ENCODE peak calls at places on chromosomes 1 and 21, in ten cellular contexts. G is GM23338, F is testis, L is breast epithelium, S is esophagus muscularis mucosa, N is fibroblast of lung, Z is mesendoderm, A is AG04450, I is WERI-Rb-1, U is upper lobe of right lung. C is an unnamed sample.

GRCh38 chr1:18110598-18110939 is 3.0 kb downstream of the IGSF21 start:
- DNase-seq in G (peak), F (no peak), L (no peak), S (no peak), N (no peak), Z (no peak), A (no peak), I (no peak), U (no peak), C (no peak)

GRCh38 chr1:119367332-119368124 is 1.1 kb upstream of the HAO2 start:
- DNase-seq in G (peak), F (no peak), L (no peak), S (no peak), N (peak), Z (peak), A (peak), I (no peak), U (no peak), C (no peak)

GRCh38 chr1:223363057-223363855 is 720 bp downstream of the SUSD4 start:
- DNase-seq in G (peak), F (peak), L (no peak), S (no peak), N (peak), Z (peak), A (no peak), I (peak), U (peak), C (peak)

GRCh38 chr1:175168782-175169181 is 23.8 kb downstream of the KIAA0040 start:
- DNase-seq in G (no peak), F (no peak), L (no peak), S (no peak), N (no peak), Z (no peak), A (no peak), I (no peak), U (no peak), C (no peak)

GRCh38 chr21:42356036-42356435 is 5.2 kb upstream of the TFF2 start:
- DNase-seq in G (no peak), F (no peak), L (no peak), S (no peak), N (no peak), Z (no peak), A (no peak), I (no peak), U (no peak), C (no peak)

GRCh38 chr1:168135116-168135981 is 1.4 kb downstream of the GPR161 start:
- DNase-seq in G (peak), F (no peak), L (no peak), S (peak), N (peak), Z (peak), A (no peak), I (no peak), U (no peak), C (no peak)

GRCh38 chr1:212738330-212738729 is 38.7 kb upstream of the BATF3 start:
- DNase-seq in G (no peak), F (no peak), L (no peak), S (no peak), N (peak), Z (no peak), A (no peak), I (no peak), U (no peak), C (no peak)

GRCh38 chr1:229857585-229857984 is 209.5 kb upstream of the GALNT2 start:
- DNase-seq in G (no peak), F (no peak), L (no peak), S (no peak), N (peak), Z (no peak), A (no peak), I (no peak), U (no peak), C (no peak)

GRCh38 chr1:196659471-196659870 is 7.6 kb downstream of the CFH start:
- DNase-seq in G (no peak), F (no peak), L (no peak), S (no peak), N (no peak), Z (peak), A (no peak), I (no peak), U (no peak), C (no peak)

GRCh38 chr1:228095938-228096337 is 7.2 kb downstream of the C1orf35 start:
- DNase-seq in G (no peak), F (no peak), L (no peak), S (no peak), N (no peak), Z (no peak), A (no peak), I (no peak), U (no peak), C (no peak)

GRCh38 chr1:17128361-17128760 is 9.1 kb upstream of the PADI2 start:
- DNase-seq in G (peak), F (no peak), L (no peak), S (no peak), N (peak), Z (peak), A (peak), I (no peak), U (no peak), C (no peak)

GRCh38 chr1:83676106-83676505 is 322.8 kb downstream of the TTLL7 start:
- DNase-seq in G (no peak), F (no peak), L (no peak), S (no peak), N (no peak), Z (no peak), A (no peak), I (no peak), U (no peak), C (no peak)

GRCh38 chr21:42509239-42509638 is 4.4 kb upstream of the SLC37A1 start:
- DNase-seq in G (no peak), F (no peak), L (no peak), S (no peak), N (peak), Z (no peak), A (no peak), I (no peak), U (no peak), C (no peak)

GRCh38 chr1:3251810-3252429 is 182.9 kb downstream of the PRDM16 start:
- DNase-seq in G (no peak), F (no peak), L (no peak), S (no peak), N (no peak), Z (no peak), A (no peak), I (peak), U (no peak), C (no peak)

GRCh38 chr21:26148071-26148470 is 22.5 kb downstream of the APP start:
- DNase-seq in G (peak), F (no peak), L (no peak), S (no peak), N (no peak), Z (peak), A (no peak), I (no peak), U (no peak), C (no peak)

GRCh38 chr1:47725732-47726495 is 271.3 kb downstream of the TRABD2B start:
- DNase-seq in G (peak), F (peak), L (peak), S (no peak), N (peak), Z (peak), A (peak), I (peak), U (peak), C (peak)

DNA sequence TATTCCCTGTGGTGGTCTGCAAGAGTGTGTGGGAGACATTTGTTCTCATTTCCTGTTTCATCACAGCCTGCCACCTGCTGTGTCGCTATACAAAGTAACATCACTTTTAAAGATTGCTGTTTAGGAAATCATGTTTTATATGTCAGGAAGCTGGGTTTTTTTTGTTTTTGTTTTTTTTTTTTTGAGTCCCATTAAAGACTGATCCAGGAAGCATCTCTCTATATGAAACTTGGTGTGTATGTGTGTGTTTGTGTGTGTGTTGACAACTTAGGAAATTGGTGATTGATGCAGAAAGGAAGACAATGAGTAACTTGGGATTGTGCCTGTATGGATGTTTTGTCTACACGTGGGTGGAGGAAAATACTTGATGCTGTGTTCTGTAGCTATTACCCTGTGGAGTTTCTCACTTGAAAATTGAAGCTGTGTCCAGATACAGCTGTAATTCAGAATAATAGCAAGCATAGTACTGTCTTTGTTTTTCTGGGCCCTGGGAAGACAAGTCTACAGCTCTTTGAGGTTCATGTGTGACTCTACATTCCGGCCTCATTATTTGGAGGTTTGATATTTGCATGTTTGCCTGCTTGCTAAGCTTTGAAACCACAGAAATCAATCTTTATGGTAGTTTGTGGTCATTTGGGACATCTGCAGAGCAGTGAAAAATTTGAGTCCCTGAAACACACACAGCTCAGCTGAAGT is 47.9 kb downstream of the LAMC1 start:
- DNase-seq in G (peak), F (no peak), L (no peak), S (no peak), N (peak), Z (peak), A (peak), I (no peak), U (no peak), C (no peak)
- H3K27ac ChIP-seq in G (no peak), F (no peak), L (peak), S (peak), N (no peak), Z (no peak), A (no peak), I (no peak), U (no peak), C (no peak)

DNA sequence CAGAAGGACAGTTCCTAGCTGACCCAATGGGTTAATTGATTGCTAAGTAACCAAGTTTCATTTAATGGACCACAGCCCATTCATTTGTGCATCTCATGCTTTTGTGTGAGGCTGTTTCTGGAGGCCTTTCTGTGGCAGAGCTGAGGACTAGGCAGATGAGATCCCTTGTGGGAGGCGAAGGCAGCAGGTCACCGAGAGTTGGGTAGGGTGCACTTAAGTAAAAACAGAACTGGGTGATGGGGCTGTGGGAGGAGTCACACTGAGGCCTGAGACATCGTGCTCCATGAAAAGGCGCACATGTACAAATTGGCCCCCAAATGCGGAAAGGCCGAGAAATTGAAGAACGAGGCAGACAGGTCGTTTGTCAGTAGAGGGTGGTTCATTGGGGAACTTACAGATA is 60.9 kb downstream of the S100B start:
- DNase-seq in G (no peak), F (no peak), L (no peak), S (no peak), N (no peak), Z (no peak), A (no peak), I (no peak), U (no peak), C (no peak)
- H3K27ac ChIP-seq in G (no peak), F (no peak), L (no peak), S (no peak), N (no peak), Z (no peak), A (no peak), I (no peak), U (no peak), C (no peak)

GRCh38 chr1:233140519-233140918 is 155.0 kb downstream of the PCNX2 start:
- DNase-seq in G (no peak), F (no peak), L (no peak), S (no peak), N (no peak), Z (no peak), A (no peak), I (no peak), U (no peak), C (no peak)

GRCh38 chr1:233138794-233139544 is 156.6 kb downstream of the PCNX2 start:
- DNase-seq in G (no peak), F (no peak), L (no peak), S (no peak), N (peak), Z (no peak), A (no peak), I (no peak), U (no peak), C (no peak)

GRCh38 chr1:233144434-233144833 is 151.1 kb downstream of the PCNX2 start:
- DNase-seq in G (no peak), F (no peak), L (no peak), S (no peak), N (no peak), Z (no peak), A (no peak), I (no peak), U (no peak), C (no peak)

GRCh38 chr1:233143266-233143665 is 152.3 kb downstream of the PCNX2 start:
- DNase-seq in G (no peak), F (no peak), L (no peak), S (no peak), N (no peak), Z (peak), A (no peak), I (no peak), U (no peak), C (no peak)

GRCh38 chr1:233140974-233141373 is 154.6 kb downstream of the PCNX2 start:
- DNase-seq in G (no peak), F (no peak), L (no peak), S (no peak), N (no peak), Z (no peak), A (no peak), I (no peak), U (no peak), C (no peak)
- H3K27ac ChIP-seq in G (no peak), F (no peak), L (no peak), S (no peak), N (no peak), Z (no peak), A (no peak), I (no peak), U (no peak), C (no peak)

GRCh38 chr1:202228484-202229122 is 35.0 kb downstream of the LGR6 start:
- DNase-seq in G (no peak), F (no peak), L (no peak), S (no peak), N (no peak), Z (no peak), A (no peak), I (no peak), U (no peak), C (no peak)
- H3K27ac ChIP-seq in G (no peak), F (no peak), L (peak), S (no peak), N (no peak), Z (no peak), A (no peak), I (peak), U (no peak), C (no peak)

GRCh38 chr1:33220701-33221384 is 35.4 kb upstream of the ZNF362 start:
- DNase-seq in G (peak), F (no peak), L (no peak), S (peak), N (peak), Z (peak), A (no peak), I (peak), U (peak), C (no peak)
- H3K27ac ChIP-seq in G (no peak), F (no peak), L (peak), S (no peak), N (no peak), Z (no peak), A (no peak), I (peak), U (no peak), C (no peak)

GRCh38 chr1:77234096-77234495 is 14.9 kb upstream of the PIGK start:
- DNase-seq in G (peak), F (no peak), L (no peak), S (no peak), N (no peak), Z (peak), A (no peak), I (no peak), U (no peak), C (no peak)
- H3K27ac ChIP-seq in G (no peak), F (no peak), L (no peak), S (no peak), N (no peak), Z (no peak), A (no peak), I (no peak), U (no peak), C (no peak)

GRCh38 chr1:11991969-11992676 is 11.9 kb downstream of the MFN2 start:
- DNase-seq in G (no peak), F (no peak), L (no peak), S (no peak), N (no peak), Z (no peak), A (no peak), I (no peak), U (no peak), C (no peak)

GRCh38 chr1:11989669-11990068 is 9.4 kb downstream of the MFN2 start:
- DNase-seq in G (no peak), F (no peak), L (no peak), S (no peak), N (no peak), Z (no peak), A (no peak), I (no peak), U (no peak), C (no peak)

GRCh38 chr1:11984559-11984958 is 4.3 kb downstream of the MFN2 start:
- DNase-seq in G (no peak), F (no peak), L (no peak), S (no peak), N (no peak), Z (no peak), A (no peak), I (no peak), U (no peak), C (no peak)

GRCh38 chr1:11985851-11986250 is 5.6 kb downstream of the MFN2 start:
- DNase-seq in G (no peak), F (no peak), L (no peak), S (no peak), N (no peak), Z (no peak), A (no peak), I (no peak), U (no peak), C (no peak)

DNA sequence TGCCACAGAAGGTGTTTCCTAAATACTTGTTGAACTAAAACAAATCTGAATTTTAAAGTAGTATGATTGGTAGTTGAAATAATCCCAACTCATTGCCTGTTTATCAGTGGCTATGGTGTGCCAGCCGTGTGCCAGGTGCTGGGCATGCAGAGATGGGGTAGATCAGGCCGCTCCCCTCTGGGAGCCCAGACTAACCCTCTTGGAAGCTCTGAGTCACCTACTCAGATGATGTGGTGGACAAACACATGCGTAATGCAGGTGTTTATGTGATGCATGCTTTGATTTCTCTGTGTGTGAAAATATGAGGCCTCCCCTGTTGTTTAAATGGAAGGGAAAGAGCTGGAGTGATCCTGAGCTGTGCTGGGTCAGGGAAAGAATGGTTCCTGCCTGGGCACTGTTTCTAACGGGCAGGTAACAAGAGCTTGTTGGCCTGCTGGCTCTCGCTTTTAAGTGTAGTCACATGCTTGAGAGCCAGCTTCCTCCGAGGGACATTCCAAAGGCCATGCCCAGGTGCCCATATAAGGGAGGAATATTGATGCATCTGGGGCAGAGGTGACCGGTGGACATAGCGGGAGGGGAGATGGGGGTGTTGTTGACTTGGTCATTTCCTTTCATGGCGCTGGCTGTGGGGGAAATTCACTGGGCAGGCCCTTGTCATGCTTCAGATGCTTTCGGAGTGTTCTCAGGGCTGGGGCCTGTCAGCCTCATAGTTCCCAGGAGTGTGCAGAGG is 10.2 kb downstream of the MFN2 start:
- DNase-seq in G (no peak), F (no peak), L (no peak), S (no peak), N (peak), Z (no peak), A (no peak), I (no peak), U (no peak), C (no peak)
- H3K27ac ChIP-seq in G (no peak), F (peak), L (peak), S (peak), N (no peak), Z (no peak), A (no peak), I (no peak), U (peak), C (no peak)

C was measured in effector memory CD4-positive, alpha-beta T cell.